ENCODE peak calls at places on chromosomes 2 and 18, in seven cellular contexts. One of them, this sample, is unnamed.

GRCh38 chr2:189542145-189542882 is 38.3 kb downstream of the SLC40A1 start:
- DNase-seq in PC-3: peak
- DNase-seq in effector CD4-positive, alpha-beta T cell: no peak
- DNase-seq in activated CD8-positive, alpha-beta memory T cell treated with anti-CD3 and anti-CD28 coated beads for 1 hour: no peak
- DNase-seq in K562: no peak
- DNase-seq in NCI-H1092 treated with DMSO at 0.1 percent for 48 hours: no peak
- DNase-seq in body of pancreas: peak
- DNase-seq in this sample: no peak

GRCh38 chr2:9831670-9832069 is 11.6 kb upstream of the TAF1B start:
- DNase-seq in activated CD8-positive, alpha-beta memory T cell treated with anti-CD3 and anti-CD28 coated beads for 1 hour: no peak
- DNase-seq in NCI-H1092 treated with DMSO at 0.1 percent for 48 hours: no peak
- DNase-seq in body of pancreas: no peak
- DNase-seq in K562: no peak
- DNase-seq in PC-3: no peak
- DNase-seq in effector CD4-positive, alpha-beta T cell: no peak
- DNase-seq in this sample: no peak

GRCh38 chr2:11865378-11865777 is 118.9 kb downstream of the LPIN1 start:
- DNase-seq in K562: no peak
- DNase-seq in NCI-H1092 treated with DMSO at 0.1 percent for 48 hours: no peak
- DNase-seq in PC-3: no peak
- DNase-seq in effector CD4-positive, alpha-beta T cell: no peak
- DNase-seq in activated CD8-positive, alpha-beta memory T cell treated with anti-CD3 and anti-CD28 coated beads for 1 hour: no peak
- DNase-seq in body of pancreas: no peak
- DNase-seq in this sample: no peak

GRCh38 chr2:8974001-8974400 is 29.5 kb downstream of the MBOAT2 start:
- DNase-seq in PC-3: no peak
- DNase-seq in NCI-H1092 treated with DMSO at 0.1 percent for 48 hours: no peak
- DNase-seq in effector CD4-positive, alpha-beta T cell: no peak
- DNase-seq in activated CD8-positive, alpha-beta memory T cell treated with anti-CD3 and anti-CD28 coated beads for 1 hour: no peak
- DNase-seq in body of pancreas: no peak
- DNase-seq in K562: no peak
- DNase-seq in this sample: no peak

GRCh38 chr2:12035029-12035720 is 288.7 kb downstream of the LPIN1 start:
- DNase-seq in activated CD8-positive, alpha-beta memory T cell treated with anti-CD3 and anti-CD28 coated beads for 1 hour: no peak
- DNase-seq in K562: no peak
- DNase-seq in body of pancreas: no peak
- DNase-seq in effector CD4-positive, alpha-beta T cell: no peak
- DNase-seq in NCI-H1092 treated with DMSO at 0.1 percent for 48 hours: no peak
- DNase-seq in PC-3: no peak
- DNase-seq in this sample: no peak

GRCh38 chr2:429575-430254 is 141.8 kb upstream of the ALKAL2 start:
- DNase-seq in K562: no peak
- DNase-seq in NCI-H1092 treated with DMSO at 0.1 percent for 48 hours: no peak
- DNase-seq in activated CD8-positive, alpha-beta memory T cell treated with anti-CD3 and anti-CD28 coated beads for 1 hour: no peak
- DNase-seq in body of pancreas: no peak
- DNase-seq in PC-3: no peak
- DNase-seq in effector CD4-positive, alpha-beta T cell: no peak
- DNase-seq in this sample: no peak

GRCh38 chr18:77522031-77522675 is 272.5 kb downstream of the GALR1 start:
- DNase-seq in body of pancreas: no peak
- DNase-seq in NCI-H1092 treated with DMSO at 0.1 percent for 48 hours: no peak
- DNase-seq in K562: no peak
- DNase-seq in PC-3: no peak
- DNase-seq in effector CD4-positive, alpha-beta T cell: no peak
- DNase-seq in activated CD8-positive, alpha-beta memory T cell treated with anti-CD3 and anti-CD28 coated beads for 1 hour: no peak
- DNase-seq in this sample: no peak

GRCh38 chr18:68769423-68769822 is 28.5 kb upstream of the CCDC102B start:
- DNase-seq in NCI-H1092 treated with DMSO at 0.1 percent for 48 hours: no peak
- DNase-seq in PC-3: no peak
- DNase-seq in effector CD4-positive, alpha-beta T cell: no peak
- DNase-seq in K562: no peak
- DNase-seq in body of pancreas: peak
- DNase-seq in activated CD8-positive, alpha-beta memory T cell treated with anti-CD3 and anti-CD28 coated beads for 1 hour: no peak
- DNase-seq in this sample: no peak

This sample was measured in testis.